ENCODE peak calls at places on chromosomes 3 and 15, in six cellular contexts. K is lung; C is epithelial cell of esophagus; N is cardiac fibroblast; X is neural crest cell; A is CD8-positive, alpha-beta T cell. D is an unnamed sample.
A peak's percentile ranks its signal among the peaks of the same experiment; 100 is the strongest.

GRCh38 chr15:69225355-69226027 is 65.1 kb downstream of the GLCE start:
- DNase-seq in K (no peak), C (peak; percentile 51), N (peak; percentile 70), X (no peak), A (no peak), D (no peak)

GRCh38 chr3:36804295-36805055 is 40.1 kb upstream of the DCLK3 start:
- DNase-seq in K (no peak), C (no peak), N (no peak), X (no peak), A (no peak), D (no peak)

GRCh38 chr15:72415304-72415703 is 17.2 kb downstream of the TMEM202 start:
- DNase-seq in K (no peak), C (no peak), N (no peak), X (no peak), A (no peak), D (no peak)

GRCh38 chr3:1943395-1944118 is 155.1 kb upstream of the CNTN4 start:
- DNase-seq in K (no peak), C (no peak), N (no peak), X (no peak), A (no peak), D (no peak)

GRCh38 chr3:134625462-134625861 is 25.4 kb downstream of the KY start:
- DNase-seq in K (no peak), C (no peak), N (no peak), X (no peak), A (no peak), D (no peak)

GRCh38 chr3:177281292-177281942 is 84.1 kb upstream of the TBL1XR1 start:
- DNase-seq in K (no peak), C (no peak), N (no peak), X (no peak), A (no peak), D (no peak)

GRCh38 chr3:70488131-70488530 is 175.7 kb upstream of the MDFIC2 start:
- DNase-seq in K (no peak), C (no peak), N (no peak), X (no peak), A (no peak), D (no peak)

GRCh38 chr3:46184469-46184868 is 23.6 kb downstream of the CCR1 start:
- DNase-seq in K (no peak), C (peak; percentile 94), N (peak; percentile 87), X (no peak), A (no peak), D (no peak)

GRCh38 chr3:149162007-149162406 is 32.6 kb downstream of the HPS3 start:
- DNase-seq in K (no peak), C (no peak), N (no peak), X (no peak), A (no peak), D (no peak)

DNA sequence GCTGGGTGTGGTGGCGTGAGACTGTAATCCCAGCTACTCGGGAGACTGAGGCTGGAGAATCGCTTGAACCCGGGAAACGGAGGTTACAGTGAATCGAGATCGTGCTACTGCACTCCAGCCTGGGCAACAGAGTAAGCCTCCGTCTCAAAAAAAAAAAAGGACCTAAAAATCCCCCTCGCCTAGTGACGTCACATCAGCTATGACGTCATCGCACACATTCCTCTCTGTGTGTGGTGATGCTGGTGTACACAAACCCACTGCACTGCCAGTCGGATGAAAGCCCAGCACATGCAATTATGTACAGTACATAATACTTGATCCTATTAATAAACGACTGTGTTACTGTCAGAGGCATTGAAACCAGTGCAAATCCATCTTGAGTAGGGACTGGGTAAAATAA is 40.2 kb upstream of the SEC61A1 start:
- DNase-seq in K (no peak), C (no peak), N (no peak), X (no peak), A (no peak), D (no peak)
- TF ChIP-seq CTCF in K (no peak), C (no peak), N (no peak), X (no peak), A (no peak), D (no peak)

GRCh38 chr3:123194552-123194951 is 7.2 kb upstream of the SEC22A start:
- DNase-seq in K (no peak), C (peak; percentile 53), N (peak; percentile 29), X (peak; percentile 26), A (no peak), D (no peak)
- TF ChIP-seq CTCF in K (no peak), C (peak; percentile 69), N (peak; percentile 46), X (peak; percentile 54), A (no peak), D (peak; percentile 64)

GRCh38 chr15:39798382-39798781 is 15.7 kb upstream of the FSIP1 start:
- DNase-seq in K (no peak), C (no peak), N (no peak), X (no peak), A (no peak), D (no peak)
- TF ChIP-seq CTCF in K (no peak), C (no peak), N (no peak), X (no peak), A (no peak), D (no peak)

DNA sequence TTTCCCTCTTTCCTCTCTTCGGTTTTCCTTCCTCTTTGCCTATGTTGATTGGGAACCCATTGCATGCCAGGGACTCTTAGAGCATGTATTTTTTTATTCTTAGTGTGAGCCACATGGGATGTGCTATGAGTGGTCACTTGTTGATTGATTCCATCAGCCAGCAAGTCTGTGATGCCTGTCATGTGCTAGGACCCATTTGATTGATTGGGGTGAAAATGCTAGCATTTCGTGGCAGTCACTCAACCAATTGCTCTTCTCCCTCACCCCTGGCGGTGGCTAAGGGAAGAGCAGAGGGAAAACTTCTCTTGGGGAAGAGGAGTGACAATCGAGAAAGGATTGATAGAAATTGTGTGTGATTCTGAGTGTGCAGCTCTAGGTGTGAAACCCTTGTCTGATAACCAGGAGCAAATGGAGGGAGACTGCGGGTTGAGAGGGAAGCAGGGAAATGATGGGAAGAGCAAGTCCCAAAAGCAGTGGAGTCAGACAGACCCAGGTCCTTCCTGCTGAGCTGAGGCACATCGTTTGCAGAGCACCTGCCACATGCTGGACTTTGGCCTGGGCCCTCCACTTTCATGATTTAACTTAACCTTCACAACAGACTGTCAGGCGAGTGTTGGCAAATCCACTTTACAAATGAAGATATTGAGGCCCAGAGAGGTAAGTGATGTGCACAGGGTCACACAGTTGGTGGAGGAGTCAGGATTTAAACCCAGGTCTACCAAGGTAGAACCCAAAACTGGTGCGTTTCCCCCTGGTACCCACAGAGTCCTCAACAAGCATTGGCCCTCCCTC is 40.0 kb downstream of the SLC6A11 start:
- DNase-seq in K (no peak), C (no peak), N (peak; percentile 1), X (no peak), A (no peak), D (no peak)
- TF ChIP-seq CTCF in K (no peak), C (peak; percentile 52), N (peak; percentile 41), X (peak; percentile 57), A (no peak), D (peak; percentile 71)

GRCh38 chr3:27165348-27165747 is 203.8 kb downstream of the NEK10 start:
- DNase-seq in K (no peak), C (no peak), N (peak; percentile 65), X (no peak), A (no peak), D (no peak)
- TF ChIP-seq CTCF in K (no peak), C (no peak), N (no peak), X (no peak), A (no peak), D (no peak)

DNA sequence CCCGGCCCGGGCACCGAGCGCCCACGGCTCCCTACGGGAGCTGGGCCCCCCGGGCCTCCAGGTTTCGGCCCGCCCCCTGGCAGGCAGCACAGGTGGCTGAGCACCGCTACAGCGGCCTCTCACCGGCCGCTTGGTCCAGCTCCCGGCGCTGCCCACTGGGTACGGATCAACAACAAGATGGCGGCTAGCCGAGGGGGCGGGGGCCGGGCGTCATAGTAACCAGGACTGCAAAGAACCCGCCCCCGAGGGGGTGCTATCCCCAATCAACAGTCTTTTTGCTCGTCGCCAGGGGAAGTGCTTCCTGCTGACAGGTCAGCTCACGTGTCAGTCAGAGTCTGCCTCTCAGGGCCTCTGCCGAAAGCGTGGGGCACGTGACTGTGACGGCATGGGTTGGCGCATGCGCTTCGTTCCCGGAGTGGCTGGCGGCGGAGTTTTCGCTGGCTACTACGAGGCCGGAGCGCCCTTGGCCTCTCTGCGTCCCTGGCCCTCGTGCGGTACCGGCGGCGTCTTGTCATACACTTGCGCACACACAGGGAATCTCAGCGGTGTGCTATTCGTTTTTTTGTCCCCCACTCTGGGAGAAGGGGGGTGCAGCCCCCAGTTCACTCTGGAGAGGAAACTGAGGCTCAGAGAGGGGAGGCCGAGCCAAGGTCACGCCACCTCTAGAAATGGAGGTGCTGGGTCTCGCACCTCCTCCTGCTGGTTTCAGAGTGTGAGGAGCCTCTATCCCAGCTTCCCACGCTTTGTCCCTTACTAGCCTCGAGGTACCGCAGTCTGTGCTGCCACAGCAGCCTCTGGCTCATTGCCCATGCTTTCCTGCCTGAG is at the start of gene IP6K1:
- DNase-seq in K (peak; percentile 100), C (peak; percentile 100), N (peak; percentile 100), X (peak; percentile 99), A (peak; percentile 98), D (peak; percentile 100)
- TF ChIP-seq CTCF in K (no peak), C (no peak), N (no peak), X (no peak), A (no peak), D (peak; percentile 22)

GRCh38 chr3:100260081-100260684 is 609 bp upstream of the TBC1D23 start:
- DNase-seq in K (peak; percentile 42), C (peak; percentile 16), N (peak; percentile 73), X (peak; percentile 6), A (no peak), D (no peak)
- TF ChIP-seq CTCF in K (no peak), C (no peak), N (peak; percentile 19), X (peak; percentile 50), A (no peak), D (peak; percentile 67)

GRCh38 chr15:61393949-61394348 is 164.8 kb upstream of the RORA start:
- DNase-seq in K (no peak), C (no peak), N (peak; percentile 10), X (no peak), A (no peak), D (no peak)

GRCh38 chr15:61387675-61388074 is 158.6 kb upstream of the RORA start:
- DNase-seq in K (no peak), C (no peak), N (no peak), X (no peak), A (no peak), D (no peak)

GRCh38 chr15:61389334-61390028 is 160.4 kb upstream of the RORA start:
- DNase-seq in K (no peak), C (no peak), N (no peak), X (no peak), A (no peak), D (no peak)

GRCh38 chr15:61393524-61393923 is 164.4 kb upstream of the RORA start:
- DNase-seq in K (no peak), C (no peak), N (no peak), X (no peak), A (no peak), D (no peak)

GRCh38 chr15:61390138-61390537 is 161.0 kb upstream of the RORA start:
- DNase-seq in K (no peak), C (no peak), N (peak; percentile 29), X (no peak), A (no peak), D (no peak)
- TF ChIP-seq CTCF in K (no peak), C (no peak), N (no peak), X (no peak), A (no peak), D (no peak)

D was measured in type B pancreatic cell.